ENCODE peak calls at places on chromosome 15, in ten cellular contexts. G is RWPE1, R is brain microvascular endothelial cell, C is lower lobe of right lung, U is MM.1S, W is esophagus squamous epithelium, J is fibroblast of the aortic adventitia, E is fibroblast of pulmonary artery, M is SK-N-SH, H is cardiac muscle cell. V is an unnamed sample.

GRCh38 chr15:90816401-90817116 is 51.8 kb upstream of the FURIN start:
- DNase-seq in C (no peak), E (no peak), R (no peak), H (no peak), M (no peak), J (no peak), G (no peak), W (no peak), U (no peak), V (no peak)

GRCh38 chr15:31352283-31352880 is 25.7 kb downstream of the KLF13 start:
- DNase-seq in R (no peak), U (peak), E (no peak), G (no peak), C (peak), M (peak), H (peak), J (no peak), W (no peak), V (no peak)

GRCh38 chr15:27847775-27848710 is 251.1 kb downstream of the OCA2 start:
- DNase-seq in J (no peak), W (no peak), E (no peak), H (no peak), U (no peak), M (no peak), G (no peak), C (no peak), R (no peak), V (no peak)

GRCh38 chr15:94174399-94174802 is 57.0 kb upstream of the MCTP2 start:
- DNase-seq in E (no peak), G (peak), W (no peak), R (peak), C (no peak), U (no peak), J (no peak), H (no peak), M (no peak), V (peak)

GRCh38 chr15:31108836-31109235 is 7.3 kb upstream of the TRPM1 start:
- DNase-seq in R (peak), M (no peak), C (no peak), J (no peak), E (no peak), U (no peak), G (no peak), H (no peak), W (no peak), V (no peak)

GRCh38 chr15:77821188-77821958 is 188.7 kb upstream of the LINGO1 start:
- DNase-seq in E (peak), W (no peak), H (peak), C (no peak), J (peak), U (peak), G (peak), M (peak), R (peak), V (peak)

GRCh38 chr15:31230630-31231485 is 95.8 kb upstream of the KLF13 start:
- DNase-seq in M (no peak), H (no peak), C (no peak), G (no peak), E (no peak), U (no peak), W (peak), R (no peak), J (no peak), V (peak)

GRCh38 chr15:70259030-70259424 is 161.3 kb upstream of the TLE3 start:
- DNase-seq in R (peak), J (peak), C (peak), W (no peak), M (no peak), H (peak), U (no peak), G (no peak), E (peak), V (no peak)

GRCh38 chr15:66253643-66254363 is at the start of gene MEGF11:
- DNase-seq in R (no peak), E (peak), U (no peak), J (peak), C (no peak), W (no peak), M (peak), H (peak), G (peak), V (no peak)

GRCh38 chr15:74791007-74791406 is 9.1 kb downstream of the CSK start:
- DNase-seq in M (no peak), C (no peak), H (no peak), U (no peak), E (no peak), R (no peak), J (no peak), W (no peak), G (no peak), V (no peak)

GRCh38 chr15:56102401-56102800 is 109.0 kb upstream of the NEDD4 start:
- DNase-seq in J (no peak), H (no peak), E (no peak), C (no peak), R (no peak), M (no peak), G (no peak), W (no peak), U (no peak), V (no peak)

GRCh38 chr15:90716317-90716975 is 700 bp upstream of the BLM start:
- DNase-seq in M (no peak), R (no peak), W (no peak), H (peak), G (peak), J (peak), C (no peak), U (no peak), E (peak), V (no peak)

GRCh38 chr15:31403606-31404005 is 77.0 kb downstream of the KLF13 start:
- DNase-seq in U (no peak), R (peak), C (no peak), W (no peak), E (peak), M (no peak), J (peak), H (peak), G (no peak), V (no peak)

GRCh38 chr15:98111806-98112205 is 151.3 kb downstream of the ARRDC4 start:
- DNase-seq in J (no peak), M (no peak), C (no peak), W (no peak), R (no peak), U (no peak), G (no peak), E (no peak), H (no peak), V (no peak)

GRCh38 chr15:51103330-51103729 is 8.6 kb upstream of the TNFAIP8L3 start:
- DNase-seq in J (peak), C (no peak), E (peak), U (no peak), G (no peak), W (no peak), R (no peak), H (peak), M (no peak), V (no peak)

GRCh38 chr15:31511707-31512310 is 185.2 kb downstream of the KLF13 start:
- DNase-seq in G (no peak), H (no peak), E (no peak), R (no peak), J (no peak), U (no peak), W (no peak), C (no peak), M (no peak), V (peak)

GRCh38 chr15:55703873-55704285 is 39.1 kb downstream of the PRTG start:
- DNase-seq in W (no peak), C (no peak), E (peak), M (no peak), R (no peak), H (peak), J (peak), U (no peak), G (no peak), V (no peak)

GRCh38 chr15:37102315-37103021 is 2.1 kb upstream of the MEIS2 start:
- DNase-seq in M (no peak), R (no peak), G (no peak), C (no peak), W (no peak), U (no peak), E (no peak), H (peak), J (peak), V (no peak)

GRCh38 chr15:24880663-24881062 is 74.1 kb upstream of the SNRPN start:
- DNase-seq in G (no peak), M (no peak), J (no peak), U (no peak), R (no peak), W (no peak), C (no peak), H (no peak), E (no peak), V (no peak)

GRCh38 chr15:90295270-90295648 is 29.8 kb downstream of the NGRN start:
- DNase-seq in M (no peak), J (no peak), U (no peak), W (no peak), H (no peak), G (no peak), E (no peak), R (no peak), C (no peak), V (no peak)

GRCh38 chr15:65328506-65329297 is 24.2 kb downstream of the RNU5B-1 start:
- DNase-seq in R (no peak), J (no peak), M (peak), E (no peak), H (no peak), U (no peak), W (no peak), G (no peak), C (peak), V (no peak)

GRCh38 chr15:29139540-29140459 is 129.8 kb downstream of the NSMCE3 start:
- DNase-seq in E (peak), R (peak), W (no peak), U (peak), J (peak), H (peak), M (peak), C (no peak), G (peak), V (peak)

GRCh38 chr15:89192771-89193170 is 28.6 kb downstream of the RLBP1 start:
- DNase-seq in J (peak), C (no peak), W (no peak), E (peak), G (no peak), H (peak), U (no peak), M (peak), R (no peak), V (no peak)

GRCh38 chr15:34119291-34119690 is 17.4 kb downstream of the PGBD4 start:
- DNase-seq in U (no peak), W (no peak), C (no peak), R (no peak), M (no peak), E (peak), H (peak), G (peak), J (peak), V (no peak)

GRCh38 chr15:77921664-77922063 is 155.8 kb downstream of the TBC1D2B start:
- DNase-seq in U (no peak), J (no peak), C (no peak), W (no peak), M (no peak), H (no peak), G (no peak), E (no peak), R (no peak), V (no peak)

GRCh38 chr15:89197503-89197971 is 23.8 kb downstream of the RLBP1 start:
- DNase-seq in W (no peak), E (no peak), H (no peak), R (no peak), U (no peak), J (no peak), G (peak), M (no peak), C (peak), V (no peak)

GRCh38 chr15:67149859-67150824 is 84.7 kb downstream of the SMAD3 start:
- DNase-seq in G (peak), U (no peak), J (peak), R (peak), C (no peak), E (peak), H (peak), W (no peak), M (no peak), V (peak)

GRCh38 chr15:23532019-23532418 is 33.5 kb upstream of the MKRN3 start:
- DNase-seq in H (peak), W (no peak), R (no peak), M (no peak), U (no peak), G (no peak), E (peak), C (no peak), J (no peak), V (no peak)

GRCh38 chr15:61459785-61460707 is 230.9 kb upstream of the RORA start:
- DNase-seq in G (peak), U (no peak), E (peak), R (peak), H (peak), W (no peak), J (peak), M (peak), C (no peak), V (no peak)

GRCh38 chr15:41982133-41982930 is 10.0 kb upstream of the EHD4 start:
- DNase-seq in H (peak), R (peak), J (peak), E (peak), M (no peak), C (no peak), U (no peak), G (no peak), W (no peak), V (no peak)

GRCh38 chr15:70016511-70016994 is 81.2 kb downstream of the TLE3 start:
- DNase-seq in C (peak), U (peak), W (no peak), H (no peak), E (no peak), G (no peak), R (no peak), J (no peak), M (no peak), V (peak)

GRCh38 chr15:95563634-95564033 is 766.9 kb upstream of the NR2F2 start:
- DNase-seq in E (no peak), J (no peak), H (no peak), U (no peak), M (no peak), C (no peak), G (no peak), W (no peak), R (no peak), V (no peak)

GRCh38 chr15:95561463-95561862 is 769.0 kb upstream of the NR2F2 start:
- DNase-seq in W (no peak), H (peak), E (peak), R (no peak), G (no peak), M (no peak), J (peak), C (no peak), U (no peak), V (no peak)

GRCh38 chr15:95565702-95566101 is 764.8 kb upstream of the NR2F2 start:
- DNase-seq in H (no peak), M (no peak), G (no peak), U (no peak), R (no peak), J (no peak), C (no peak), E (no peak), W (no peak), V (no peak)

GRCh38 chr15:95567686-95568085 is 762.8 kb upstream of the NR2F2 start:
- DNase-seq in E (no peak), H (peak), C (no peak), J (peak), U (no peak), W (no peak), M (no peak), G (no peak), R (no peak), V (no peak)

GRCh38 chr15:95565201-95565600 is 765.3 kb upstream of the NR2F2 start:
- DNase-seq in E (no peak), C (no peak), W (no peak), M (no peak), R (no peak), H (peak), G (no peak), J (peak), U (no peak), V (no peak)
- TF ChIP-seq CTCF in E (no peak), C (no peak), W (no peak), M (no peak), R (no peak), H (no peak), G (no peak), J (no peak), U (no peak), V (no peak)

GRCh38 chr15:44264148-44264547 is 24.4 kb upstream of the GOLM2 start:
- DNase-seq in E (no peak), G (no peak), J (no peak), H (no peak), M (no peak), R (no peak), U (no peak), W (no peak), C (no peak), V (no peak)

GRCh38 chr15:44265757-44266156 is 22.8 kb upstream of the GOLM2 start:
- DNase-seq in G (no peak), R (no peak), C (no peak), E (no peak), J (no peak), W (no peak), U (no peak), H (peak), M (no peak), V (peak)

GRCh38 chr15:44261007-44261706 is 27.4 kb upstream of the GOLM2 start:
- DNase-seq in W (no peak), H (no peak), C (no peak), R (no peak), E (no peak), U (no peak), M (no peak), J (no peak), G (no peak), V (no peak)
- TF ChIP-seq CTCF in W (no peak), H (no peak), C (no peak), R (peak), E (no peak), U (no peak), M (no peak), J (no peak), G (no peak), V (no peak)

GRCh38 chr15:57505056-57505713 is 86.5 kb upstream of the MYZAP start:
- DNase-seq in C (no peak), E (peak), H (no peak), R (peak), J (peak), U (no peak), G (peak), W (no peak), M (no peak), V (no peak)

GRCh38 chr15:57504599-57504940 is 87.1 kb upstream of the MYZAP start:
- DNase-seq in R (no peak), E (no peak), W (no peak), H (no peak), U (no peak), J (no peak), C (no peak), G (no peak), M (no peak), V (no peak)

GRCh38 chr15:57505949-57506391 is 85.7 kb upstream of the MYZAP start:
- DNase-seq in H (peak), J (peak), C (peak), G (peak), E (peak), W (no peak), U (no peak), R (peak), M (no peak), V (no peak)

GRCh38 chr15:57507111-57507510 is 84.6 kb upstream of the MYZAP start:
- DNase-seq in C (no peak), U (no peak), J (no peak), M (no peak), R (no peak), E (no peak), W (no peak), H (no peak), G (no peak), V (no peak)

DNA sequence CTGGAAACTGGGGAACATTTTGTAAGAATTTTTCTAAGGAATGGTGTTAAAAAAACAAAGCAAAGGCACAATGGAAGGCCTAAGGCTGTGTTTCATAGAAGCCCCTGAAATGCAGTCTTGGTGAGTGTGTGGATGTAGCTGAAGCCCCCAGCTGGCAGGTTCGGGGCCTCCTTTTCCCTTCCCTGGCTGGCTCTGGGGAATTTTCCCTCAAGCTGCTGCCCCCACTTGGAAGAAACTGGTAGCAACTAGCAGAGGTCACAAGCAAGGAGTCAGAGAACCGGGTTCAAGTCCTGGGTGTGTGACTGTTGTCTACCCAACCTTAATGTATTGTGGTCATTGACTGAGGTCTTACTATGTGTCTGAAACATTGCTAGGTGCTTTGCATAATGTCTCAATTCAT is 85.3 kb upstream of the MYZAP start:
- DNase-seq in G (no peak), J (no peak), M (no peak), R (no peak), H (no peak), W (no peak), E (no peak), C (no peak), U (no peak), V (no peak)
- TF ChIP-seq CTCF in G (no peak), J (peak), M (peak), R (peak), H (peak), W (no peak), E (peak), C (no peak), U (no peak), V (no peak)

GRCh38 chr15:81258455-81258854 is 61.8 kb downstream of the IL16 start:
- DNase-seq in R (no peak), M (no peak), C (no peak), W (no peak), J (no peak), H (no peak), E (no peak), G (no peak), U (no peak), V (no peak)

GRCh38 chr15:81255596-81255995 is 58.9 kb downstream of the IL16 start:
- DNase-seq in R (no peak), E (no peak), W (no peak), H (no peak), C (no peak), M (no peak), G (no peak), U (no peak), J (no peak), V (no peak)

GRCh38 chr15:81259791-81260190 is 63.1 kb downstream of the IL16 start:
- DNase-seq in C (no peak), U (no peak), M (no peak), E (no peak), H (no peak), G (no peak), J (no peak), W (no peak), R (no peak), V (no peak)

GRCh38 chr15:81256916-81257315 is 60.2 kb downstream of the IL16 start:
- DNase-seq in M (peak), C (no peak), E (peak), U (peak), R (no peak), W (no peak), H (peak), J (peak), G (peak), V (no peak)

GRCh38 chr15:81257435-81257834 is 60.8 kb downstream of the IL16 start:
- DNase-seq in W (no peak), J (no peak), M (no peak), E (no peak), U (no peak), R (no peak), C (no peak), H (no peak), G (no peak), V (no peak)
- TF ChIP-seq CTCF in W (no peak), J (no peak), M (no peak), E (no peak), U (no peak), R (no peak), C (no peak), H (no peak), G (no peak), V (no peak)

GRCh38 chr15:40976819-40977218 is 23.5 kb downstream of the CHAC1 start:
- DNase-seq in R (no peak), M (no peak), E (no peak), W (no peak), J (no peak), G (no peak), C (no peak), H (no peak), U (no peak), V (no peak)

GRCh38 chr15:40969363-40969762 is 16.1 kb downstream of the CHAC1 start:
- DNase-seq in M (no peak), J (no peak), W (no peak), G (no peak), H (no peak), C (no peak), R (no peak), U (no peak), E (no peak), V (no peak)

GRCh38 chr15:40978141-40978540 is 24.9 kb downstream of the CHAC1 start:
- DNase-seq in G (no peak), H (no peak), W (no peak), J (no peak), M (no peak), E (no peak), R (no peak), U (no peak), C (no peak), V (no peak)

GRCh38 chr15:40974921-40975320 is 21.6 kb downstream of the CHAC1 start:
- DNase-seq in G (no peak), C (no peak), M (no peak), U (no peak), R (no peak), J (no peak), W (no peak), E (no peak), H (peak), V (no peak)
- TF ChIP-seq CTCF in G (no peak), C (no peak), M (no peak), U (no peak), R (peak), J (no peak), W (no peak), E (no peak), H (peak), V (no peak)

GRCh38 chr15:64093627-64094417 is at the start of gene CIAO2A:
- DNase-seq in E (peak), H (peak), G (peak), J (peak), M (peak), U (peak), R (peak), C (peak), W (peak), V (peak)

GRCh38 chr15:64095431-64095794 is 369 bp upstream of the SNX1 start:
- DNase-seq in J (no peak), E (no peak), R (no peak), C (no peak), U (no peak), G (no peak), W (no peak), H (no peak), M (no peak), V (no peak)

GRCh38 chr15:64092864-64093626 is 593 bp downstream of the CIAO2A start:
- DNase-seq in R (peak), E (peak), U (peak), M (peak), W (no peak), C (no peak), J (peak), G (peak), H (peak), V (peak)

GRCh38 chr15:64096486-64097431 is 977 bp downstream of the SNX1 start:
- DNase-seq in J (peak), W (no peak), M (peak), R (peak), H (peak), E (peak), G (peak), U (peak), C (no peak), V (no peak)

GRCh38 chr15:64095795-64096485 is at the start of gene SNX1:
- DNase-seq in H (peak), W (peak), G (peak), E (peak), U (peak), J (peak), R (peak), C (peak), M (peak), V (peak)
- TF ChIP-seq CTCF in H (no peak), W (no peak), G (no peak), E (no peak), U (no peak), J (no peak), R (no peak), C (no peak), M (no peak), V (no peak)

GRCh38 chr15:46312133-46312740 is 677.4 kb downstream of the SQOR start:
- DNase-seq in E (peak), C (peak), G (peak), H (peak), R (peak), U (peak), W (no peak), M (peak), J (peak), V (peak)
- TF ChIP-seq CTCF in E (peak), C (peak), G (peak), H (peak), R (peak), U (peak), W (peak), M (peak), J (peak), V (peak)